ENCODE peak calls at places on chromosome 14, in ten cellular contexts. V is left ventricle myocardium inferior; H is GM12878; D is gastrocnemius medialis; K is psoas muscle; A is CD4-positive, alpha-beta memory T cell; I is heart left ventricle; Q is ovary; P is heart right ventricle; X is tibial artery. T is an unnamed sample.

GRCh38 chr14:72892879-72893635 is 844 bp downstream of the DPF3 start:
- DNase-seq in X (no peak), P (peak; percentile 39), D (no peak), K (peak; percentile 67), Q (peak; percentile 53), V (peak; percentile 26), H (no peak), I (no peak), A (peak; percentile 20), T (peak; percentile 15)

GRCh38 chr14:56248442-56248841 is 130.2 kb downstream of the PELI2 start:
- DNase-seq in H (no peak), D (no peak), I (no peak), Q (no peak), P (no peak), V (no peak), K (no peak), X (no peak), A (no peak), T (no peak)

GRCh38 chr14:32940066-32940651 is 1.5 kb downstream of the NPAS3 start:
- DNase-seq in X (no peak), H (no peak), K (no peak), Q (no peak), P (no peak), A (no peak), I (no peak), V (no peak), D (no peak), T (no peak)

GRCh38 chr14:64012003-64012402 is 159.2 kb downstream of the SYNE2 start:
- DNase-seq in V (no peak), I (no peak), D (no peak), Q (no peak), K (no peak), P (no peak), X (no peak), H (no peak), A (no peak), T (no peak)

GRCh38 chr14:55302367-55302766 is 31.1 kb downstream of the FBXO34 start:
- DNase-seq in X (no peak), V (no peak), D (no peak), Q (no peak), H (no peak), P (no peak), I (no peak), A (no peak), K (no peak), T (no peak)

GRCh38 chr14:76995279-76996035 is 33.1 kb downstream of the IRF2BPL start:
- DNase-seq in H (no peak), I (no peak), Q (no peak), V (no peak), P (no peak), A (no peak), X (no peak), K (no peak), D (no peak), T (no peak)

GRCh38 chr14:76774471-76775158 is 13.3 kb downstream of the VASH1 start:
- DNase-seq in A (no peak), V (no peak), D (no peak), Q (no peak), X (no peak), H (no peak), I (no peak), P (no peak), K (no peak), T (no peak)

GRCh38 chr14:34911209-34912150 is 36.3 kb upstream of the BAZ1A start:
- DNase-seq in Q (no peak), X (no peak), A (no peak), D (no peak), P (no peak), V (no peak), H (no peak), I (no peak), K (no peak), T (no peak)

GRCh38 chr14:43408472-43408871 is 1098.6 kb downstream of the FSCB start:
- DNase-seq in K (no peak), H (no peak), I (no peak), X (no peak), V (no peak), P (no peak), D (no peak), Q (no peak), A (no peak), T (no peak)

GRCh38 chr14:43410631-43411030 is 1096.5 kb downstream of the FSCB start:
- DNase-seq in D (no peak), Q (no peak), V (no peak), I (no peak), H (no peak), K (peak; percentile 23), P (no peak), X (no peak), A (no peak), T (no peak)

GRCh38 chr14:43407721-43408120 is 1099.4 kb downstream of the FSCB start:
- DNase-seq in Q (no peak), H (no peak), D (no peak), V (no peak), K (no peak), X (no peak), I (no peak), A (no peak), P (no peak), T (no peak)

GRCh38 chr14:43413094-43413493 is 1094.0 kb downstream of the FSCB start:
- DNase-seq in X (no peak), I (no peak), P (no peak), H (no peak), A (no peak), D (no peak), K (no peak), V (no peak), Q (no peak), T (no peak)

DNA sequence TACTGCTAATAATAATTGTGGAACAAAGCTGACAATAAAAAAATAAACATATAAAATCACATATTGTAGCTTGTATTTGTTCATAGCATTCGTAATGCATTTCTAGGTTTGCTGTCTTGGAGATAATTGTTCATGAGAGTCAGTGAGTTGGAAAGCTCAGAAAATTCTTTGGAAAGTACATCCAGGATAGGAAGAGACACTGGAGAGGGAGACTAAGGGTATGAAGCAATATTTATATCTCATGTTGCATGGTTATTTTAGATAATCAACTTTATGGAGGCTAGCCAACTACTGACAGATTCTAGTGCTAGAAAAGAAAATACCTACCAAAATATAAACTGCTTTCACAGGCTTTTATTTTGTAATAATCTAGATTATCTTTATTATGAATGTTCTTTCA is 1095.2 kb downstream of the FSCB start:
- DNase-seq in D (no peak), H (no peak), Q (no peak), A (no peak), K (no peak), V (no peak), I (no peak), X (no peak), P (no peak), T (no peak)
- H3K27me3 ChIP-seq in D (no peaks in the 10 kb centered on the region), H (no peaks in the 10 kb centered on the region), Q (no peaks in the 10 kb centered on the region), A (no peaks in the 10 kb centered on the region), K (no peaks in the 10 kb centered on the region), V (no peaks in the 10 kb centered on the region), I (no peaks in the 10 kb centered on the region), X (no peaks in the 10 kb centered on the region), P (no peaks in the 10 kb centered on the region), T (no peaks in the 10 kb centered on the region)

GRCh38 chr14:22382955-22383354 is 206.1 kb downstream of the DAD1 start:
- DNase-seq in K (no peak), I (no peak), A (no peak), Q (no peak), X (no peak), D (no peak), P (no peak), V (no peak), H (no peak), T (no peak)

GRCh38 chr14:22379727-22380126 is 209.3 kb downstream of the DAD1 start:
- DNase-seq in V (no peak), Q (no peak), K (no peak), I (no peak), X (no peak), P (no peak), H (no peak), D (no peak), A (no peak), T (no peak)

GRCh38 chr14:22382395-22382794 is 206.6 kb downstream of the DAD1 start:
- DNase-seq in V (no peak), D (no peak), H (no peak), X (no peak), K (no peak), Q (no peak), A (no peak), I (no peak), P (no peak), T (no peak)

GRCh38 chr14:22381751-22382150 is 207.3 kb downstream of the DAD1 start:
- DNase-seq in H (no peak), Q (no peak), D (no peak), X (no peak), A (no peak), K (no peak), I (no peak), P (no peak), V (no peak), T (no peak)

GRCh38 chr14:22380511-22381455 is 208.2 kb downstream of the DAD1 start:
- DNase-seq in P (no peak), H (no peak), Q (no peak), D (no peak), A (no peak), I (no peak), V (no peak), X (no peak), K (no peak), T (peak; percentile 58)
- H3K4me3 ChIP-seq in P (no peak overlapping the region), H (no peak overlapping the region), Q (no peak overlapping the region), D (no peak overlapping the region), A (no peak overlapping the region), I (no peak overlapping the region), V (no peak overlapping the region), X (peak overlapping the region; percentile 1), K (no peak overlapping the region), T (no peak overlapping the region)

GRCh38 chr14:61455351-61455750 is 134.0 kb downstream of the PRKCH start:
- DNase-seq in X (no peak), A (no peak), D (no peak), P (no peak), V (no peak), H (no peak), K (no peak), I (no peak), Q (no peak), T (no peak)

GRCh38 chr14:61452452-61452851 is 131.1 kb downstream of the PRKCH start:
- DNase-seq in A (peak; percentile 71), P (no peak), H (no peak), V (no peak), X (no peak), D (no peak), Q (no peak), I (no peak), K (no peak), T (no peak)

GRCh38 chr14:61453103-61453767 is 131.9 kb downstream of the PRKCH start:
- DNase-seq in Q (no peak), H (no peak), X (no peak), K (no peak), P (no peak), V (no peak), A (no peak), D (no peak), I (no peak), T (no peak)

GRCh38 chr14:61456720-61457119 is 135.3 kb downstream of the PRKCH start:
- DNase-seq in A (peak; percentile 74), Q (peak; percentile 79), D (peak; percentile 52), V (peak; percentile 74), H (no peak), P (peak; percentile 58), I (peak; percentile 85), K (peak; percentile 82), X (peak; percentile 84), T (peak; percentile 43)

DNA sequence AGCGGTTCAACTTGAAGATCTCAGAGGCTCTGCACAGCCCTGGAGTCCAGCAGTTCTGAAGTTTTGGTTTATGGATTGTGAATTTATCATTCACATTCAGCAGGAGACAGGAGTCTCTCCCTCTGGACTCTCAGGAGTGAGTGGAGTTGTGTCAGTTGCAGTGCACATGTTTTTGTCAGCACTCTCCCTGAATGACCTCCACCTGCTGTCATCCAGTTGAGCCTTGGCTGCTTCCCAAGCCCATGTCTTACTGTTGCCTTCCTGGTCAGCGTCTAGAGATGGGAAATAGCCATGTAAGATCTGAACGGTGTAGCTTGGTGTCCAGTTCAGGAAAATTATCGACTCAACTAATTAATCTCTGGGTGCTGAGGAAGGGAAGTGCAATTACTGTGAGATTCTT is 133.2 kb downstream of the PRKCH start:
- DNase-seq in Q (no peak), A (no peak), X (no peak), D (no peak), I (peak; percentile 65), H (no peak), K (peak; percentile 64), V (peak; percentile 54), P (peak; percentile 30), T (no peak)
- H3K36me3 ChIP-seq in Q (no peaks in the 10 kb centered on the region), A (peaks cover 54% of the 10 kb centered on the region), X (peaks cover 8% of the 10 kb centered on the region), D (peaks cover 7% of the 10 kb centered on the region), I (peaks cover 52% of the 10 kb centered on the region), H (peaks cover 35% of the 10 kb centered on the region), K (no peaks in the 10 kb centered on the region), V (peaks cover 31% of the 10 kb centered on the region), P (peaks cover 53% of the 10 kb centered on the region), T (no peaks in the 10 kb centered on the region)

GRCh38 chr14:74846168-74846567 is 29.8 kb downstream of the PROX2 start:
- DNase-seq in H (no peak), V (no peak), A (no peak), P (no peak), X (no peak), Q (no peak), K (no peak), I (no peak), D (no peak), T (no peak)
- H3K27me3 ChIP-seq in H (no peaks in the 10 kb centered on the region), V (no peaks in the 10 kb centered on the region), A (no peaks in the 10 kb centered on the region), P (no peaks in the 10 kb centered on the region), X (no peaks in the 10 kb centered on the region), Q (no peaks in the 10 kb centered on the region), K (no peaks in the 10 kb centered on the region), I (no peaks in the 10 kb centered on the region), D (no peaks in the 10 kb centered on the region), T (no peaks in the 10 kb centered on the region)